ENCODE peak calls at places on chromosomes 13 and 19, in eight cellular contexts. Y is heart left ventricle, M is progenitor cell of endocrine pancreas, V is neural crest cell, J is upper lobe of right lung, X is Panc1, H is fibroblast of villous mesenchyme, L is tibial nerve. C is an unnamed sample.

GRCh38 chr13:103140001-103140671 is 73.9 kb upstream of the SLC10A2 start:
- DNase-seq in Y (no peak), M (no peak), V (no peak), J (no peak), X (peak), H (peak), L (peak), C (no peak)

GRCh38 chr19:3027981-3028304 is 1.1 kb downstream of the TLE2 start:
- DNase-seq in Y (no peak), M (no peak), V (no peak), J (no peak), X (no peak), H (no peak), L (no peak), C (no peak)

GRCh38 chr19:5953034-5953589 is 24.8 kb downstream of the RANBP3 start:
- DNase-seq in Y (no peak), M (no peak), V (no peak), J (no peak), X (no peak), H (peak), L (no peak), C (no peak)

GRCh38 chr19:48330012-48330681 is 4.8 kb downstream of the EMP3 start:
- DNase-seq in Y (peak), M (peak), V (peak), J (peak), X (no peak), H (no peak), L (peak), C (peak)

GRCh38 chr19:18044825-18045304 is 36.9 kb downstream of the ARRDC2 start:
- DNase-seq in Y (peak), M (peak), V (no peak), J (peak), X (no peak), H (peak), L (peak), C (peak)

GRCh38 chr13:93151277-93151676 is 75.3 kb upstream of the GPC6 start:
- DNase-seq in Y (no peak), M (no peak), V (no peak), J (no peak), X (no peak), H (peak), L (no peak), C (no peak)

GRCh38 chr19:14375055-14375581 is 6.1 kb upstream of the ADGRE5 start:
- DNase-seq in Y (peak), M (no peak), V (no peak), J (peak), X (no peak), H (no peak), L (no peak), C (peak)

GRCh38 chr19:29671393-29672076 is 6.3 kb downstream of the PLEKHF1 start:
- DNase-seq in Y (peak), M (no peak), V (no peak), J (peak), X (no peak), H (no peak), L (no peak), C (peak)

GRCh38 chr13:74114202-74114601 is 20.0 kb downstream of the KLF12 start:
- DNase-seq in Y (no peak), M (no peak), V (no peak), J (no peak), X (no peak), H (peak), L (no peak), C (no peak)

GRCh38 chr19:54345938-54346386 is 7.0 kb upstream of the LILRA4 start:
- DNase-seq in Y (no peak), M (no peak), V (no peak), J (peak), X (no peak), H (no peak), L (peak), C (no peak)

GRCh38 chr13:95644611-95645052 is at the start of gene DZIP1:
- DNase-seq in Y (peak), M (peak), V (peak), J (peak), X (peak), H (peak), L (peak), C (no peak)

GRCh38 chr13:40016953-40017660 is 361.6 kb downstream of the COG6 start:
- DNase-seq in Y (no peak), M (no peak), V (no peak), J (no peak), X (no peak), H (peak), L (no peak), C (no peak)

GRCh38 chr13:40390290-40391008 is 276.0 kb downstream of the FOXO1 start:
- DNase-seq in Y (no peak), M (no peak), V (no peak), J (no peak), X (no peak), H (no peak), L (no peak), C (no peak)

GRCh38 chr19:3403489-3404323 is 37.3 kb downstream of the NFIC start:
- DNase-seq in Y (peak), M (no peak), V (no peak), J (peak), X (no peak), H (peak), L (peak), C (no peak)

GRCh38 chr19:1064661-1065605 is 2.0 kb upstream of the ARHGAP45 start:
- DNase-seq in Y (peak), M (peak), V (peak), J (peak), X (no peak), H (peak), L (peak), C (peak)

GRCh38 chr19:46288896-46289588 is 7.8 kb upstream of the HIF3A start:
- DNase-seq in Y (peak), M (no peak), V (no peak), J (no peak), X (no peak), H (peak), L (no peak), C (no peak)

GRCh38 chr19:17473041-17473440 is 2.7 kb downstream of the SLC27A1 start:
- DNase-seq in Y (no peak), M (no peak), V (no peak), J (no peak), X (no peak), H (peak), L (no peak), C (no peak)

GRCh38 chr19:6530385-6531162 is at the start of gene TNFSF9:
- DNase-seq in Y (peak), M (peak), V (peak), J (peak), X (no peak), H (peak), L (peak), C (peak)

GRCh38 chr13:37587236-37587635 is 11.3 kb downstream of the POSTN start:
- DNase-seq in Y (no peak), M (no peak), V (no peak), J (no peak), X (no peak), H (no peak), L (no peak), C (no peak)

GRCh38 chr19:14476663-14477401 is 1.7 kb upstream of the PTGER1 start:
- DNase-seq in Y (peak), M (no peak), V (no peak), J (no peak), X (no peak), H (peak), L (peak), C (peak)

GRCh38 chr19:12694641-12695040 is 1.8 kb downstream of the FBXW9 start:
- DNase-seq in Y (no peak), M (no peak), V (no peak), J (no peak), X (no peak), H (no peak), L (no peak), C (no peak)

GRCh38 chr19:21462540-21462939 is 42.9 kb upstream of the ZNF429 start:
- DNase-seq in Y (no peak), M (no peak), V (no peak), J (no peak), X (no peak), H (no peak), L (no peak), C (no peak)

GRCh38 chr19:47231215-47232054 is 436 bp upstream of the BBC3 start:
- DNase-seq in Y (peak), M (peak), V (peak), J (peak), X (no peak), H (peak), L (peak), C (peak)

GRCh38 chr19:2099054-2099501 is 2.4 kb downstream of the IZUMO4 start:
- DNase-seq in Y (no peak), M (no peak), V (no peak), J (no peak), X (no peak), H (no peak), L (no peak), C (no peak)

GRCh38 chr19:50327461-50328256 is 1.5 kb downstream of the KCNC3 start:
- DNase-seq in Y (no peak), M (no peak), V (no peak), J (peak), X (no peak), H (no peak), L (no peak), C (no peak)

GRCh38 chr19:50325310-50326100 is 3.7 kb downstream of the KCNC3 start:
- DNase-seq in Y (peak), M (peak), V (peak), J (peak), X (no peak), H (peak), L (no peak), C (peak)

GRCh38 chr19:50327013-50327412 is 2.2 kb downstream of the KCNC3 start:
- DNase-seq in Y (no peak), M (no peak), V (no peak), J (no peak), X (no peak), H (no peak), L (no peak), C (no peak)

GRCh38 chr19:50324331-50324730 is 4.8 kb downstream of the KCNC3 start:
- DNase-seq in Y (no peak), M (no peak), V (no peak), J (peak), X (no peak), H (no peak), L (no peak), C (no peak)

DNA sequence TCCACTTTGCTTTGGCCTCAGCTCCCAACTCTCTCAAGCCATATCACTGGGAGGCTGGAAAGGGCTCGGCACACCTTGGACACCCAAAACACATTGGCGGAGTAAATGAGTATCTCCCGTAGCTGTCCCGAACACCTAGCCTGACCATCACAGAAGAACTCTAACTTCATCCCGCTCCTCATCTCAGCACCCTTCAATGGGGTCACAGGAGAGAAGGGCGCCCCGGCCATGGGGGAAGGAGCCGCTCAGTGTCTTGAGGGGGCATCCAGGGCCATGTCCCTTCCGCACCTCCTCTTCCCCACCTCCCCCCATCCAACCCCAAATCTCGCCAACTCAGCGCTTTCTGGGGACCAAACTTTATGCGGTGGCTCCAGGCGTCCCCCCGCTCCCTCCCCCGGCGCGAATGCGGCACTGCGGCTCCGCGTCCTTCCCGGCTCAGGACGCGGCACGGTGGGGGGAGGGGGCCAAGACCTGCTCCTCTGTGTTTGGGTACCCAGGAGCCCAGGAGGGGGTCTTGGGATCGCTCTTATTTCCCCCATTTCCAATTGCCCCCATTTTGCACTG is 3.0 kb downstream of the KCNC3 start:
- DNase-seq in Y (no peak), M (no peak), V (no peak), J (peak), X (no peak), H (no peak), L (no peak), C (no peak)
- TF ChIP-seq CTCF in Y (no peak), M (no peak), V (no peak), J (no peak), X (no peak), H (no peak), L (no peak), C (no peak)

DNA sequence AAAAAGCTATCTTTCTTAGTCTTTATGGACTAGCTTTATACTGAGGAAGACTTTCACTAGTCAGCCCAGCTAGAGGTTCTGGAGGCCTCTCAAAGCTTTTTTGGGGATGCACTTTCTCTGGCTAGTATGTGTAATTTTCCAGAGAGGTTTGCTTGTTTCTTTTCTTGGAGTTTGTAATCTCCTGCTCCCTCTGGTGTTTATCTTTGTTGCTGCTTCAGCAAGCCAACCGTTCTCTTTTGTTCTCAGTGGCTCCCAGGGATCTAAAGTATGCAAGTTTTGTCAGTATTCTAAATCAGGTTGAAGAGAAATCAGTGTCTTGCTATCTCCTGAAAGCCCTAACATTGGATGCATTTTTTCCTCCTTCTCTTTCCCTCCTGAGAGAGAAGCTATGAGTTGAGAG is 121.1 kb upstream of the MYO16 start:
- DNase-seq in Y (no peak), M (no peak), V (no peak), J (no peak), X (no peak), H (peak), L (no peak), C (no peak)
- TF ChIP-seq CTCF in Y (peak), M (peak), V (peak), J (peak), X (peak), H (peak), L (no peak), C (no peak)

GRCh38 chr19:57814505-57815246 is at the start of gene ZNF552:
- DNase-seq in Y (peak), M (peak), V (peak), J (peak), X (peak), H (peak), L (peak), C (peak)
- TF ChIP-seq CTCF in Y (no peak), M (no peak), V (no peak), J (peak), X (no peak), H (no peak), L (no peak), C (no peak)

GRCh38 chr13:109813663-109814062 is 27.3 kb upstream of the IRS2 start:
- DNase-seq in Y (no peak), M (no peak), V (no peak), J (no peak), X (no peak), H (no peak), L (no peak), C (no peak)
- TF ChIP-seq CTCF in Y (no peak), M (no peak), V (no peak), J (no peak), X (no peak), H (no peak), L (no peak), C (no peak)

DNA sequence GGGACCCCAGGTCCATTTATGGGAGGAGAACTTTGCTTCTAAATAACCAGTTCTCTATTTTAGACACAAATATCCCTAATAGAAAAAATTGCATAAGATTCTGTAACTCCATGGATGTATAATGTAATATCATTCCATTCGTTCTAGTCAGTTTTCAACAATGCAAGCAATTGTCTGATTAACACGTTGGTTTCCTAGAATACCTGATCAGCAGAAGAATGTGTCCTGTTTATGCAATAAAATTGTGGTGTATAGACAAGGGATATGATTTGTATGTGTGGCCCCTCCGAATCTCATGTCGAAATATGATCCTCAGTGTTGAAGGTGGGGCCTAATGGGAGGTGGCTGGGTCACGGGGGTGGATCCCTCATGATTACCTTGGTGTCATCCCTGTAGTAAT is 62.1 kb downstream of the RUBCNL start:
- DNase-seq in Y (no peak), M (no peak), V (no peak), J (no peak), X (no peak), H (no peak), L (no peak), C (no peak)
- TF ChIP-seq CTCF in Y (no peak), M (no peak), V (no peak), J (no peak), X (no peak), H (no peak), L (no peak), C (no peak)

DNA sequence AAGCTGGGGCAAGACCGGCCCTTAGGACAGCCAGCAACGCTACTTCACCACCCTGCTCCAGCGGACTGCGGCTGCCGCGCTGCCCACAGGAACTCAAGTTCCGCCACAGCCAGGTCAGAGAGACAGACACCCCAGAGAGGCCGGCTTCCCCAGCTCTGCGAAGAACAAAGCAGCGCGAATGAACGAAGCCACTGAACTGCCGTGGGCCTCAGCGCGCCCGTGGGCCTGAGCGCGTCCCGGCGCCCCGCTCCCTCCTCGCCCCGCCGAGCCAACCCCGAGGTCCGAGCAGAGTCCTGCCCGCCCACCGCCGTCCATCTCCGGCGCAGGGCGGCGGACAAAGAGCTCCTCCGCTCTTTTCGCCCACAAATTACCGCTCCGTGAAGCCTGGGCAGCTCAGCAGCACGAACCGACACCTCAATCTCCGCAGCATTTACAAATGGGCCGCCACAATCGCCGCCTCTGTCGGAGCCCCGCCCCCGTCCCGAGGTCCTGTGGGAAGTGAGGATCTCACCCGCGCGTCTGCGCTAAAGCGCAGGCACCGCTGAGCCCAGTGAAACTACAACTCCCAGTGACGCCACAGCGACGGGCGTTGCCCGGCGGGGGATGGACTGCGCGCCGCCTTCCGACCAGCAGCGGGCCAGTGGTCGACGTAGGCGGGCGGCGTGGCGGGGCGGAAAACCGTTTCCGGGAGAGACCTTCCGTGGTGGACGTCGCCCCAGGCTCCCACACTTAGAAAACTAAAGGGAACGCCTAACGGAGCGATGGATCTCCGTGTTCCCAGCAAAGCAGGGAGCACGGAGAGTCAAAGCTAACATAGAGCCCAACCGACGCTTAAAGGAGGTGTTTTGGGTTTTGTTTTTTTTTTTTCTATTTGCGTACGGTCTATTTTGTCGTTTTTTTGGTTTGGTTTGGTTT is 158.7 kb downstream of the RNF17 start:
- DNase-seq in Y (peak), M (peak), V (peak), J (peak), X (peak), H (peak), L (peak), C (peak)
- TF ChIP-seq CTCF in Y (no peak), M (no peak), V (peak), J (peak), X (no peak), H (no peak), L (no peak), C (no peak)

DNA sequence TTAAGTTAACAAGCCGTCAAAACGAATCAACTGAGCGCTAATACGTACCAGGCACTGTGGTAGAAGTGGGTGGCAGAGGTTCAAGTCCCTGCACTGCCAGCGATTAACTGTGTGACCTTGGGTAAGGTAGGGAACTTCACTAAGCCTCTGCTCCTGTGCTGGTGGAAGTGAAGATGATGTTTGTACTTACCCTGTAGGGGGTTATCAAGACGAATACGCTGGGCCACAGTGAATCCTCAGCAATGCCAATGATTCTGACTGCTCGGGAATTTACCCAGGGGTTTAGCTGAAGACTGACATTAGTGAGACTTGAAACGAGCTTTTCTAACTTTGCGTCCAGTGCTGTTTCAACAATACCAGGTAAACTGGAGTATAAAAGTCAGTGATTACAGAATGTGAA is 305.3 kb downstream of the FGF9 start:
- DNase-seq in Y (no peak), M (no peak), V (no peak), J (no peak), X (no peak), H (no peak), L (no peak), C (no peak)
- TF ChIP-seq CTCF in Y (no peak), M (no peak), V (no peak), J (no peak), X (no peak), H (no peak), L (no peak), C (no peak)

GRCh38 chr13:80086304-80086721 is 254.6 kb downstream of the SPRY2 start:
- DNase-seq in Y (no peak), M (no peak), V (no peak), J (no peak), X (peak), H (no peak), L (no peak), C (no peak)

GRCh38 chr13:80083516-80084085 is 257.3 kb downstream of the SPRY2 start:
- DNase-seq in Y (no peak), M (no peak), V (no peak), J (no peak), X (no peak), H (peak), L (no peak), C (no peak)

GRCh38 chr13:80083097-80083429 is 257.9 kb downstream of the SPRY2 start:
- DNase-seq in Y (no peak), M (no peak), V (no peak), J (no peak), X (no peak), H (no peak), L (no peak), C (no peak)

GRCh38 chr13:80082396-80083096 is 258.4 kb downstream of the SPRY2 start:
- DNase-seq in Y (no peak), M (no peak), V (no peak), J (no peak), X (no peak), H (peak), L (no peak), C (no peak)

DNA sequence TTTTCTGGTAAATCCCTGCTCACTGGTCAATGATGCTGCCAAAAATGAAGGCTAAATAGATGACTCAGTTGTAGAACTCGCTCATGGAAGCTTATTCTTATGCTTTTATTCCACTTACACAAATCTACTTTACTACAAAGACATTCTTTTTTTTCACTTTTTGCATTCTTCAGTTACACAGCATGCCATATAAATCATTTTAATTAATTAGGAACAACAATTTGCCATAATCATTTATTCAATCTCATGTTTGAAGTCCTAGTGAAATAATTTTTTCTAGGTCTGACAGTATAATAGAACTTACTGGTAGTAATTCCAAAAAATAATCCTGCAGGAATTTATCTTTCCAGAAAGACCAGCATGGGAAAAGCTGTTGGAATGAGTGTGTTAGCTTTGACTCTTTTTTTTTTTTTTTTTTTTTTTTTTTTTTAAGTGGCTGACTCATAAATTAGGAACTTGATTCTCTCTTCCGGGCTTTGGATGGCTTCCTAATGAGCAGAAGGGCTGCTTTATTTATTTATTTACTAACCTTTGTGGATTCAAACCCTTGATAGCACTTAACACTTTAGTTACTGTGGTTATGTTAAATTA is 256.7 kb downstream of the SPRY2 start:
- DNase-seq in Y (no peak), M (no peak), V (no peak), J (no peak), X (peak), H (peak), L (no peak), C (no peak)
- TF ChIP-seq CTCF in Y (no peak), M (no peak), V (no peak), J (no peak), X (no peak), H (no peak), L (no peak), C (no peak)